ENCODE peak calls at places on chromosomes 5 and 9, in seven cellular contexts. L is amniotic epithelial cell; W is stimulated activated CD8-positive, alpha-beta memory T cell treated with anti-CD3 and anti-CD28 coated beads, Interleukin-2, amount 100 ng/mL, for 1 hour; R is NCI-H774; C is RCC 7860; V is RWPE1; G is tibial nerve. F is an unnamed sample.
A peak's percentile ranks its signal among the peaks of the same experiment; 100 is the strongest.

GRCh38 chr9:36501727-36502126 is 71.0 kb upstream of the MELK start:
- DNase-seq in R (no peak), V (no peak), L (no peak), W (no peak), G (no peak), C (no peak), F (no peak)

GRCh38 chr5:87560528-87560927 is 147.8 kb upstream of the CCNH start:
- DNase-seq in W (no peak), R (no peak), G (no peak), L (no peak), V (no peak), C (no peak), F (no peak)

GRCh38 chr5:33537240-33537639 is 96.5 kb downstream of the TARS1 start:
- DNase-seq in V (no peak), G (no peak), R (no peak), C (no peak), W (no peak), L (no peak), F (no peak)

GRCh38 chr5:94288937-94289336 is 329.5 kb downstream of the KIAA0825 start:
- DNase-seq in R (no peak), V (no peak), L (peak; percentile 2), G (no peak), W (no peak), C (no peak), F (no peak)

GRCh38 chr5:89471115-89471514 is 588.1 kb upstream of the MEF2C start:
- DNase-seq in C (no peak), G (no peak), W (no peak), L (no peak), R (no peak), V (no peak), F (no peak)

GRCh38 chr5:151675225-151675955 is 11.3 kb downstream of the SPARC start:
- DNase-seq in W (no peak), R (no peak), V (no peak), G (no peak), L (peak; percentile 82), C (peak; percentile 45), F (no peak)

GRCh38 chr5:143552680-143553079 is 149.2 kb upstream of the NR3C1 start:
- DNase-seq in R (no peak), W (no peak), V (no peak), C (no peak), L (no peak), G (no peak), F (no peak)

GRCh38 chr9:93427655-93428379 is 23.7 kb upstream of the FAM120A start:
- DNase-seq in V (no peak), R (no peak), W (no peak), C (no peak), G (no peak), L (peak; percentile 68), F (no peak)

GRCh38 chr9:134700636-134701350 is 59.2 kb downstream of the COL5A1 start:
- DNase-seq in C (no peak), V (peak; percentile 38), G (no peak), L (no peak), W (no peak), R (no peak), F (no peak)

GRCh38 chr5:139797856-139798510 is 2.4 kb downstream of the PSD2 start:
- DNase-seq in V (no peak), L (no peak), W (no peak), C (no peak), R (no peak), G (no peak), F (no peak)

GRCh38 chr5:66362021-66362420 is 217.9 kb downstream of the SREK1 start:
- DNase-seq in L (no peak), G (no peak), C (no peak), W (no peak), V (no peak), R (no peak), F (no peak)

GRCh38 chr9:21710792-21711191 is 91.6 kb upstream of the MTAP start:
- DNase-seq in W (no peak), C (peak; percentile 78), L (peak; percentile 23), R (no peak), V (no peak), G (no peak), F (no peak)

GRCh38 chr9:11792870-11793269 is 900.3 kb upstream of the TYRP1 start:
- DNase-seq in L (no peak), G (no peak), V (no peak), C (no peak), W (no peak), R (no peak), F (no peak)